ENCODE peak calls at places on chromosome 3, in nine cellular contexts. One of them, this sample, is unnamed. For H3K4me1, the result is how much of the 10 kb centered on the place peaks cover.

GRCh38 chr3:11534011-11534782 is 109.5 kb downstream of the VGLL4 start:
- DNase-seq in CD8-positive, alpha-beta memory T cell: no peak
- DNase-seq in GM23338: no peak
- DNase-seq in CD4-positive, CD25-positive, alpha-beta regulatory T cell: no peak
- DNase-seq in H9: no peak
- DNase-seq in tibial nerve: no peak
- DNase-seq in psoas muscle: no peak
- DNase-seq in transverse colon: no peak
- DNase-seq in right cardiac atrium: no peak
- DNase-seq in this sample: no peak

GRCh38 chr3:24763421-24763820 is 268.8 kb upstream of the THRB start:
- DNase-seq in CD8-positive, alpha-beta memory T cell: no peak
- DNase-seq in GM23338: no peak
- DNase-seq in CD4-positive, CD25-positive, alpha-beta regulatory T cell: no peak
- DNase-seq in H9: no peak
- DNase-seq in tibial nerve: no peak
- DNase-seq in psoas muscle: no peak
- DNase-seq in transverse colon: no peak
- DNase-seq in right cardiac atrium: no peak
- DNase-seq in this sample: no peak

GRCh38 chr3:149816986-149817385 is 4.0 kb downstream of the RNF13 start:
- DNase-seq in CD8-positive, alpha-beta memory T cell: no peak
- DNase-seq in GM23338: no peak
- DNase-seq in CD4-positive, CD25-positive, alpha-beta regulatory T cell: no peak
- DNase-seq in H9: no peak
- DNase-seq in tibial nerve: peak
- DNase-seq in psoas muscle: no peak
- DNase-seq in transverse colon: no peak
- DNase-seq in right cardiac atrium: no peak
- DNase-seq in this sample: no peak

GRCh38 chr3:146468234-146468931 is 978 bp downstream of the PLSCR2 start:
- DNase-seq in CD8-positive, alpha-beta memory T cell: no peak
- DNase-seq in GM23338: no peak
- DNase-seq in CD4-positive, CD25-positive, alpha-beta regulatory T cell: no peak
- DNase-seq in H9: no peak
- DNase-seq in tibial nerve: peak
- DNase-seq in psoas muscle: no peak
- DNase-seq in transverse colon: no peak
- DNase-seq in right cardiac atrium: peak
- DNase-seq in this sample: no peak

GRCh38 chr3:45497963-45498362 is 96.6 kb upstream of the LIMD1 start:
- DNase-seq in CD8-positive, alpha-beta memory T cell: no peak
- DNase-seq in GM23338: no peak
- DNase-seq in CD4-positive, CD25-positive, alpha-beta regulatory T cell: peak
- DNase-seq in H9: no peak
- DNase-seq in tibial nerve: no peak
- DNase-seq in psoas muscle: no peak
- DNase-seq in transverse colon: no peak
- DNase-seq in right cardiac atrium: no peak
- DNase-seq in this sample: no peak

GRCh38 chr3:175001091-175001490 is 142.0 kb downstream of the NAALADL2 start:
- DNase-seq in CD8-positive, alpha-beta memory T cell: no peak
- DNase-seq in GM23338: no peak
- DNase-seq in CD4-positive, CD25-positive, alpha-beta regulatory T cell: no peak
- DNase-seq in H9: no peak
- DNase-seq in tibial nerve: no peak
- DNase-seq in psoas muscle: no peak
- DNase-seq in transverse colon: no peak
- DNase-seq in right cardiac atrium: no peak
- DNase-seq in this sample: no peak

GRCh38 chr3:66856555-66856954 is 141.6 kb upstream of the KBTBD8 start:
- DNase-seq in CD8-positive, alpha-beta memory T cell: no peak
- DNase-seq in GM23338: no peak
- DNase-seq in CD4-positive, CD25-positive, alpha-beta regulatory T cell: peak
- DNase-seq in H9: no peak
- DNase-seq in tibial nerve: no peak
- DNase-seq in psoas muscle: no peak
- DNase-seq in transverse colon: no peak
- DNase-seq in right cardiac atrium: no peak
- DNase-seq in this sample: no peak

GRCh38 chr3:37944243-37944955 is 46.2 kb upstream of the VILL start:
- DNase-seq in CD8-positive, alpha-beta memory T cell: no peak
- DNase-seq in GM23338: no peak
- DNase-seq in CD4-positive, CD25-positive, alpha-beta regulatory T cell: no peak
- DNase-seq in H9: no peak
- DNase-seq in tibial nerve: no peak
- DNase-seq in psoas muscle: no peak
- DNase-seq in transverse colon: no peak
- DNase-seq in right cardiac atrium: no peak
- DNase-seq in this sample: no peak

GRCh38 chr3:12436514-12437222 is 47.6 kb upstream of the TSEN2 start:
- DNase-seq in CD8-positive, alpha-beta memory T cell: no peak
- DNase-seq in GM23338: no peak
- DNase-seq in CD4-positive, CD25-positive, alpha-beta regulatory T cell: no peak
- DNase-seq in H9: no peak
- DNase-seq in tibial nerve: no peak
- DNase-seq in psoas muscle: no peak
- DNase-seq in transverse colon: no peak
- DNase-seq in right cardiac atrium: peak
- DNase-seq in this sample: no peak

GRCh38 chr3:139970526-139970925 is 35.5 kb downstream of the CLSTN2 start:
- DNase-seq in CD8-positive, alpha-beta memory T cell: no peak
- DNase-seq in GM23338: peak
- DNase-seq in CD4-positive, CD25-positive, alpha-beta regulatory T cell: no peak
- DNase-seq in H9: no peak
- DNase-seq in tibial nerve: no peak
- DNase-seq in psoas muscle: no peak
- DNase-seq in transverse colon: no peak
- DNase-seq in right cardiac atrium: no peak
- DNase-seq in this sample: no peak

GRCh38 chr3:48478631-48479555 is 25.1 kb downstream of the SHISA5 start:
- DNase-seq in CD8-positive, alpha-beta memory T cell: peak
- DNase-seq in GM23338: no peak
- DNase-seq in CD4-positive, CD25-positive, alpha-beta regulatory T cell: peak
- DNase-seq in H9: no peak
- DNase-seq in tibial nerve: no peak
- DNase-seq in psoas muscle: no peak
- DNase-seq in transverse colon: no peak
- DNase-seq in right cardiac atrium: no peak
- DNase-seq in this sample: peak

GRCh38 chr3:190807719-190808375 is 54.6 kb downstream of the GMNC start:
- DNase-seq in CD8-positive, alpha-beta memory T cell: no peak
- DNase-seq in GM23338: no peak
- DNase-seq in CD4-positive, CD25-positive, alpha-beta regulatory T cell: no peak
- DNase-seq in H9: no peak
- DNase-seq in tibial nerve: no peak
- DNase-seq in psoas muscle: peak
- DNase-seq in transverse colon: no peak
- DNase-seq in right cardiac atrium: peak
- DNase-seq in this sample: no peak

GRCh38 chr3:30694148-30694547 is 87.7 kb downstream of the TGFBR2 start:
- DNase-seq in CD8-positive, alpha-beta memory T cell: no peak
- DNase-seq in GM23338: no peak
- DNase-seq in CD4-positive, CD25-positive, alpha-beta regulatory T cell: no peak
- DNase-seq in H9: no peak
- DNase-seq in tibial nerve: no peak
- DNase-seq in psoas muscle: no peak
- DNase-seq in transverse colon: no peak
- DNase-seq in right cardiac atrium: no peak
- DNase-seq in this sample: no peak
- H3K4me1 ChIP-seq in CD8-positive, alpha-beta memory T cell: under half
- H3K4me1 ChIP-seq in GM23338: under half
- H3K4me1 ChIP-seq in CD4-positive, CD25-positive, alpha-beta regulatory T cell: under half
- H3K4me1 ChIP-seq in H9: under half
- H3K4me1 ChIP-seq in tibial nerve: under half
- H3K4me1 ChIP-seq in psoas muscle: half or more
- H3K4me1 ChIP-seq in transverse colon: under half
- H3K4me1 ChIP-seq in right cardiac atrium: under half
- H3K4me1 ChIP-seq in this sample: under half

GRCh38 chr3:117863146-117863545 is 1153.6 kb downstream of the TUSC7 start:
- DNase-seq in CD8-positive, alpha-beta memory T cell: no peak
- DNase-seq in GM23338: no peak
- DNase-seq in CD4-positive, CD25-positive, alpha-beta regulatory T cell: no peak
- DNase-seq in H9: no peak
- DNase-seq in tibial nerve: no peak
- DNase-seq in psoas muscle: no peak
- DNase-seq in transverse colon: no peak
- DNase-seq in right cardiac atrium: no peak
- DNase-seq in this sample: no peak
- H3K27ac ChIP-seq in CD8-positive, alpha-beta memory T cell: no peak
- H3K27ac ChIP-seq in GM23338: no peak
- H3K27ac ChIP-seq in CD4-positive, CD25-positive, alpha-beta regulatory T cell: no peak
- H3K27ac ChIP-seq in H9: no peak
- H3K27ac ChIP-seq in tibial nerve: no peak
- H3K27ac ChIP-seq in psoas muscle: no peak
- H3K27ac ChIP-seq in transverse colon: no peak
- H3K27ac ChIP-seq in right cardiac atrium: no peak
- H3K27ac ChIP-seq in this sample: no peak

GRCh38 chr3:100263583-100263982 is 2.8 kb downstream of the TBC1D23 start:
- DNase-seq in CD8-positive, alpha-beta memory T cell: no peak
- DNase-seq in GM23338: no peak
- DNase-seq in CD4-positive, CD25-positive, alpha-beta regulatory T cell: no peak
- DNase-seq in H9: no peak
- DNase-seq in tibial nerve: no peak
- DNase-seq in psoas muscle: no peak
- DNase-seq in transverse colon: no peak
- DNase-seq in right cardiac atrium: no peak
- DNase-seq in this sample: no peak

GRCh38 chr3:100261481-100261903 is 700 bp downstream of the TBC1D23 start:
- DNase-seq in CD8-positive, alpha-beta memory T cell: no peak
- DNase-seq in GM23338: no peak
- DNase-seq in CD4-positive, CD25-positive, alpha-beta regulatory T cell: no peak
- DNase-seq in H9: no peak
- DNase-seq in tibial nerve: no peak
- DNase-seq in psoas muscle: no peak
- DNase-seq in transverse colon: no peak
- DNase-seq in right cardiac atrium: no peak
- DNase-seq in this sample: no peak

GRCh38 chr3:100257601-100258000 is 3.2 kb upstream of the TBC1D23 start:
- DNase-seq in CD8-positive, alpha-beta memory T cell: no peak
- DNase-seq in GM23338: no peak
- DNase-seq in CD4-positive, CD25-positive, alpha-beta regulatory T cell: no peak
- DNase-seq in H9: no peak
- DNase-seq in tibial nerve: no peak
- DNase-seq in psoas muscle: no peak
- DNase-seq in transverse colon: no peak
- DNase-seq in right cardiac atrium: no peak
- DNase-seq in this sample: no peak

GRCh38 chr3:100260685-100261480 is at the start of gene TBC1D23:
- DNase-seq in CD8-positive, alpha-beta memory T cell: peak
- DNase-seq in GM23338: peak
- DNase-seq in CD4-positive, CD25-positive, alpha-beta regulatory T cell: peak
- DNase-seq in H9: peak
- DNase-seq in tibial nerve: peak
- DNase-seq in psoas muscle: peak
- DNase-seq in transverse colon: peak
- DNase-seq in right cardiac atrium: peak
- DNase-seq in this sample: peak

DNA sequence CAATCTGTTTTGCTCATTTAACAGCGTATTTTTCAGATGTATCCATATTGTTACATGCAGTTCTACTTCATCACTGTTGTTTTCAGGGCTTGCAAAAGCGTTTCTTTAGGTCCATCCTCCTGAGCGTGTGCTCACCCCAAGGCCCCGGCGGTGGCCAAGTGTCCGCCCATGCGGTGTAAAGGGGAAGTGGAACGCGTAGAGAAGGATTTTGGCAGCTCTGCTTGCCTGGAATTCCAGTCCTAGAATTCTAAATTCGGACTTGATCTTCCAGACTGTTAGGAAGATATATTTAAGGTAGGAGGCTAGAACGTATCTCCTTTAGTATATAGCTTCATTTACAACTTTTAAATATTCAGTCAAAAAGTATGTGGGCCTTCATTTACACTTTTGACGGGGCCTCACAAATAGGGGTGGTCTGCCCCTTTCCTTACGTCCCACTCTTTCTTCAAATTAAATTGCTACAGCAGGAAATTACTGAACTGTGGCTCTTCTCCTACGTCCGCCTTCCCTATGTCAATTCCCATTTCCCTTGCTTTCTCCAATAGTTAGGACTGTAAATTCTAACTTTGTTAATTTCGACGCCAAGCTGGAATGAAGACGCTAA is 609 bp upstream of the TBC1D23 start:
- DNase-seq in CD8-positive, alpha-beta memory T cell: no peak
- DNase-seq in GM23338: peak
- DNase-seq in CD4-positive, CD25-positive, alpha-beta regulatory T cell: no peak
- DNase-seq in H9: peak
- DNase-seq in tibial nerve: no peak
- DNase-seq in psoas muscle: peak
- DNase-seq in transverse colon: peak
- DNase-seq in right cardiac atrium: peak
- DNase-seq in this sample: no peak
- H3K4me1 ChIP-seq in CD8-positive, alpha-beta memory T cell: under half
- H3K4me1 ChIP-seq in GM23338: under half
- H3K4me1 ChIP-seq in CD4-positive, CD25-positive, alpha-beta regulatory T cell: under half
- H3K4me1 ChIP-seq in H9: under half
- H3K4me1 ChIP-seq in tibial nerve: under half
- H3K4me1 ChIP-seq in psoas muscle: half or more
- H3K4me1 ChIP-seq in transverse colon: under half
- H3K4me1 ChIP-seq in right cardiac atrium: under half
- H3K4me1 ChIP-seq in this sample: under half

DNA sequence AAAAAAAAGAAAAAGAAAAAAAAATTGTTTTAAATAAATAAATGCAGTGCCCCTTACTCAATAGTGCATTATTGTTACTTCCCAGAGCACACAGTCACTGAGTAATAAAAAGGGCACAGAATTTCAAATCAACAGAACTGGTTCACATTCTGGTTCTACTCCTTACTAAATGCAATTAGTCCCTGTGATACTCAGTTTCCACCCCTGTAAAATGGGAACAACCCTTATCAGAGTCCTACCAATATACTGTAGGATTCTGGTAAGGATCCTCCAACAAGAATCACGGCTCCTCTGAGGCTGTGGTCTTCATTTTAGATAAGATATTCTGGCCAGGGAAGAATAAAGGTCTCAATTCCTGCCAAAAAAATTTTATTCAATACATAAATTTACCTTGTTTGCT is 50.7 kb downstream of the ITGB5 start:
- DNase-seq in CD8-positive, alpha-beta memory T cell: no peak
- DNase-seq in GM23338: no peak
- DNase-seq in CD4-positive, CD25-positive, alpha-beta regulatory T cell: no peak
- DNase-seq in H9: no peak
- DNase-seq in tibial nerve: no peak
- DNase-seq in psoas muscle: no peak
- DNase-seq in transverse colon: no peak
- DNase-seq in right cardiac atrium: no peak
- DNase-seq in this sample: no peak
- H3K27ac ChIP-seq in CD8-positive, alpha-beta memory T cell: no peak
- H3K27ac ChIP-seq in GM23338: peak
- H3K27ac ChIP-seq in CD4-positive, CD25-positive, alpha-beta regulatory T cell: no peak
- H3K27ac ChIP-seq in H9: no peak
- H3K27ac ChIP-seq in tibial nerve: peak
- H3K27ac ChIP-seq in psoas muscle: peak
- H3K27ac ChIP-seq in transverse colon: peak
- H3K27ac ChIP-seq in right cardiac atrium: no peak
- H3K27ac ChIP-seq in this sample: no peak

DNA sequence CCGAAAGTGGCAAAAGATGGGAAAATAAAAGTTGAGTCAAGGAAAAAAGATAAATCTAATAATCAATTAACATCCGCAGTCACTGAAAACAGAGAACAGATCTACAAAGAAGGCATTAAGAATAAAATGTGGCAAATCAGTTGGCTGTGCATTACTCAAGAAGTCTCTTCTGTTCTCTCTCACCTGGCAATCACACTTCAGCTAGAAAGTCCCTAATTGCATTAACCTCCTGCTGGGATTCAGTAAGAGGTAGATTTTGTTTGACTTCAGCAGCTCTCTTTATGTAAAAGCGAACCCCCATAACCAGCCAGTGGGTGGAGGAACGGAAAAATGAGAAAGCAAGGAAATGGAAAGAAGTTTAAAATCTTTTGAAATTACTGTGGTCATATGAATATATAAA is 94.7 kb upstream of the PLXND1 start:
- DNase-seq in CD8-positive, alpha-beta memory T cell: no peak
- DNase-seq in GM23338: peak
- DNase-seq in CD4-positive, CD25-positive, alpha-beta regulatory T cell: no peak
- DNase-seq in H9: no peak
- DNase-seq in tibial nerve: no peak
- DNase-seq in psoas muscle: no peak
- DNase-seq in transverse colon: no peak
- DNase-seq in right cardiac atrium: no peak
- DNase-seq in this sample: no peak
- H3K4me1 ChIP-seq in CD8-positive, alpha-beta memory T cell: under half
- H3K4me1 ChIP-seq in GM23338: under half
- H3K4me1 ChIP-seq in CD4-positive, CD25-positive, alpha-beta regulatory T cell: under half
- H3K4me1 ChIP-seq in H9: under half
- H3K4me1 ChIP-seq in tibial nerve: under half
- H3K4me1 ChIP-seq in psoas muscle: under half
- H3K4me1 ChIP-seq in transverse colon: under half
- H3K4me1 ChIP-seq in right cardiac atrium: under half
- H3K4me1 ChIP-seq in this sample: under half

This sample was measured in effector memory CD4-positive, alpha-beta T cell.